ENCODE peak calls at places on chromosomes 16 and 17, in ten cellular contexts. One of them, this sample, is unnamed.
A peak's percentile ranks its signal among the peaks of the same experiment; 100 is the strongest.

GRCh38 chr17:1577657-1578428 is 15.3 kb upstream of the PITPNA start:
- DNase-seq in suprapubic skin: no peak
- DNase-seq in K562: no peak
- DNase-seq in GM12878: no peak
- DNase-seq in stomach: no peak
- DNase-seq in HCT116: no peak
- DNase-seq in esophagus muscularis mucosa: no peak
- DNase-seq in SK-N-SH: no peak
- DNase-seq in GM23338: no peak
- DNase-seq in H1: no peak
- DNase-seq in this sample: no peak

GRCh38 chr17:68446626-68447041 is 10.7 kb downstream of the WIPI1 start:
- DNase-seq in GM23338: no peak
- DNase-seq in H1: no peak
- DNase-seq in GM12878: no peak
- DNase-seq in stomach: no peak
- DNase-seq in HCT116: no peak
- DNase-seq in suprapubic skin: peak; percentile 52
- DNase-seq in SK-N-SH: no peak
- DNase-seq in esophagus muscularis mucosa: no peak
- DNase-seq in K562: peak; percentile 21
- DNase-seq in this sample: no peak

GRCh38 chr17:80845863-80846671 is 145.6 kb upstream of the CHMP6 start:
- DNase-seq in GM23338: no peak
- DNase-seq in stomach: no peak
- DNase-seq in SK-N-SH: no peak
- DNase-seq in esophagus muscularis mucosa: no peak
- DNase-seq in K562: no peak
- DNase-seq in GM12878: no peak
- DNase-seq in suprapubic skin: no peak
- DNase-seq in H1: no peak
- DNase-seq in HCT116: no peak
- DNase-seq in this sample: peak; percentile 53

GRCh38 chr17:7852919-7853692 is 1.8 kb upstream of the TMEM88 start:
- DNase-seq in SK-N-SH: no peak
- DNase-seq in HCT116: no peak
- DNase-seq in GM12878: no peak
- DNase-seq in H1: no peak
- DNase-seq in stomach: no peak
- DNase-seq in esophagus muscularis mucosa: no peak
- DNase-seq in suprapubic skin: peak; percentile 71
- DNase-seq in GM23338: peak; percentile 57
- DNase-seq in K562: no peak
- DNase-seq in this sample: no peak

GRCh38 chr16:31472559-31473203 is 729 bp downstream of the TGFB1I1 start:
- DNase-seq in esophagus muscularis mucosa: peak; percentile 98
- DNase-seq in GM23338: peak; percentile 92
- DNase-seq in HCT116: peak; percentile 90
- DNase-seq in H1: no peak
- DNase-seq in suprapubic skin: peak; percentile 95
- DNase-seq in SK-N-SH: peak; percentile 98
- DNase-seq in GM12878: no peak
- DNase-seq in stomach: peak; percentile 87
- DNase-seq in K562: peak; percentile 77
- DNase-seq in this sample: peak; percentile 93

GRCh38 chr16:87713469-87714229 is 52.1 kb downstream of the KLHDC4 start:
- DNase-seq in GM23338: no peak
- DNase-seq in H1: no peak
- DNase-seq in esophagus muscularis mucosa: no peak
- DNase-seq in SK-N-SH: no peak
- DNase-seq in K562: no peak
- DNase-seq in GM12878: no peak
- DNase-seq in suprapubic skin: no peak
- DNase-seq in HCT116: no peak
- DNase-seq in stomach: no peak
- DNase-seq in this sample: no peak

GRCh38 chr16:30401768-30402425 is 5.5 kb upstream of the ZNF771 start:
- DNase-seq in K562: no peak
- DNase-seq in HCT116: no peak
- DNase-seq in SK-N-SH: no peak
- DNase-seq in H1: no peak
- DNase-seq in stomach: no peak
- DNase-seq in GM12878: no peak
- DNase-seq in esophagus muscularis mucosa: no peak
- DNase-seq in suprapubic skin: no peak
- DNase-seq in GM23338: no peak
- DNase-seq in this sample: no peak

GRCh38 chr16:72111653-72112451 is 18.2 kb downstream of the DHX38 start:
- DNase-seq in GM23338: no peak
- DNase-seq in stomach: no peak
- DNase-seq in H1: no peak
- DNase-seq in HCT116: no peak
- DNase-seq in suprapubic skin: no peak
- DNase-seq in K562: peak; percentile 51
- DNase-seq in esophagus muscularis mucosa: no peak
- DNase-seq in GM12878: no peak
- DNase-seq in SK-N-SH: no peak
- DNase-seq in this sample: no peak

GRCh38 chr17:57211543-57211942 is 44.8 kb upstream of the MSI2 start:
- DNase-seq in HCT116: no peak
- DNase-seq in stomach: no peak
- DNase-seq in H1: no peak
- DNase-seq in esophagus muscularis mucosa: peak; percentile 37
- DNase-seq in GM23338: no peak
- DNase-seq in SK-N-SH: no peak
- DNase-seq in suprapubic skin: no peak
- DNase-seq in GM12878: no peak
- DNase-seq in K562: no peak
- DNase-seq in this sample: no peak

GRCh38 chr16:49980166-49980565 is 44.9 kb upstream of the CNEP1R1 start:
- DNase-seq in K562: no peak
- DNase-seq in HCT116: no peak
- DNase-seq in suprapubic skin: no peak
- DNase-seq in esophagus muscularis mucosa: no peak
- DNase-seq in H1: no peak
- DNase-seq in SK-N-SH: no peak
- DNase-seq in GM12878: no peak
- DNase-seq in stomach: no peak
- DNase-seq in GM23338: no peak
- DNase-seq in this sample: no peak

GRCh38 chr17:4004517-4005295 is 40.5 kb upstream of the ATP2A3 start:
- DNase-seq in esophagus muscularis mucosa: no peak
- DNase-seq in K562: peak; percentile 77
- DNase-seq in suprapubic skin: peak; percentile 83
- DNase-seq in SK-N-SH: peak; percentile 88
- DNase-seq in GM12878: peak; percentile 5
- DNase-seq in H1: no peak
- DNase-seq in GM23338: peak; percentile 83
- DNase-seq in stomach: peak; percentile 78
- DNase-seq in HCT116: peak; percentile 6
- DNase-seq in this sample: peak; percentile 78

GRCh38 chr16:5379948-5380347 is 282.4 kb upstream of the EEF2KMT start:
- DNase-seq in GM12878: no peak
- DNase-seq in GM23338: no peak
- DNase-seq in HCT116: no peak
- DNase-seq in SK-N-SH: no peak
- DNase-seq in esophagus muscularis mucosa: no peak
- DNase-seq in stomach: no peak
- DNase-seq in K562: no peak
- DNase-seq in suprapubic skin: no peak
- DNase-seq in H1: no peak
- DNase-seq in this sample: no peak

GRCh38 chr17:79812206-79812968 is 15.5 kb upstream of the CBX8 start:
- DNase-seq in HCT116: no peak
- DNase-seq in GM23338: no peak
- DNase-seq in suprapubic skin: no peak
- DNase-seq in K562: no peak
- DNase-seq in stomach: no peak
- DNase-seq in esophagus muscularis mucosa: no peak
- DNase-seq in SK-N-SH: peak; percentile 48
- DNase-seq in H1: no peak
- DNase-seq in GM12878: no peak
- DNase-seq in this sample: no peak
- TF ChIP-seq POLR2AphosphoS5 in HCT116: no peak
- TF ChIP-seq POLR2AphosphoS5 in GM23338: no peak
- TF ChIP-seq POLR2AphosphoS5 in suprapubic skin: no peak
- TF ChIP-seq POLR2AphosphoS5 in K562: no peak
- TF ChIP-seq POLR2AphosphoS5 in stomach: no peak
- TF ChIP-seq POLR2AphosphoS5 in esophagus muscularis mucosa: peak; percentile 32
- TF ChIP-seq POLR2AphosphoS5 in SK-N-SH: no peak
- TF ChIP-seq POLR2AphosphoS5 in H1: no peak
- TF ChIP-seq POLR2AphosphoS5 in GM12878: no peak
- TF ChIP-seq POLR2AphosphoS5 in this sample: no peak

GRCh38 chr16:674968-675883 is at the start of gene RHBDL1:
- DNase-seq in GM12878: no peak
- DNase-seq in esophagus muscularis mucosa: no peak
- DNase-seq in K562: peak; percentile 60
- DNase-seq in GM23338: peak; percentile 80
- DNase-seq in SK-N-SH: peak; percentile 80
- DNase-seq in HCT116: no peak
- DNase-seq in suprapubic skin: no peak
- DNase-seq in stomach: no peak
- DNase-seq in H1: peak; percentile 68
- DNase-seq in this sample: peak; percentile 57
- H3K36me3 ChIP-seq in GM12878: peaks cover 15% of the 10 kb centered on the region
- H3K36me3 ChIP-seq in esophagus muscularis mucosa: peaks cover 37% of the 10 kb centered on the region
- H3K36me3 ChIP-seq in K562: peaks cover 50% of the 10 kb centered on the region
- H3K36me3 ChIP-seq in GM23338: peaks cover 5% of the 10 kb centered on the region
- H3K36me3 ChIP-seq in SK-N-SH: peaks cover 5% of the 10 kb centered on the region
- H3K36me3 ChIP-seq in HCT116: no peaks in the 10 kb centered on the region
- H3K36me3 ChIP-seq in suprapubic skin: peaks cover 37% of the 10 kb centered on the region
- H3K36me3 ChIP-seq in stomach: peaks cover 37% of the 10 kb centered on the region
- H3K36me3 ChIP-seq in H1: peaks cover 28% of the 10 kb centered on the region
- H3K36me3 ChIP-seq in this sample: no peaks in the 10 kb centered on the region

DNA sequence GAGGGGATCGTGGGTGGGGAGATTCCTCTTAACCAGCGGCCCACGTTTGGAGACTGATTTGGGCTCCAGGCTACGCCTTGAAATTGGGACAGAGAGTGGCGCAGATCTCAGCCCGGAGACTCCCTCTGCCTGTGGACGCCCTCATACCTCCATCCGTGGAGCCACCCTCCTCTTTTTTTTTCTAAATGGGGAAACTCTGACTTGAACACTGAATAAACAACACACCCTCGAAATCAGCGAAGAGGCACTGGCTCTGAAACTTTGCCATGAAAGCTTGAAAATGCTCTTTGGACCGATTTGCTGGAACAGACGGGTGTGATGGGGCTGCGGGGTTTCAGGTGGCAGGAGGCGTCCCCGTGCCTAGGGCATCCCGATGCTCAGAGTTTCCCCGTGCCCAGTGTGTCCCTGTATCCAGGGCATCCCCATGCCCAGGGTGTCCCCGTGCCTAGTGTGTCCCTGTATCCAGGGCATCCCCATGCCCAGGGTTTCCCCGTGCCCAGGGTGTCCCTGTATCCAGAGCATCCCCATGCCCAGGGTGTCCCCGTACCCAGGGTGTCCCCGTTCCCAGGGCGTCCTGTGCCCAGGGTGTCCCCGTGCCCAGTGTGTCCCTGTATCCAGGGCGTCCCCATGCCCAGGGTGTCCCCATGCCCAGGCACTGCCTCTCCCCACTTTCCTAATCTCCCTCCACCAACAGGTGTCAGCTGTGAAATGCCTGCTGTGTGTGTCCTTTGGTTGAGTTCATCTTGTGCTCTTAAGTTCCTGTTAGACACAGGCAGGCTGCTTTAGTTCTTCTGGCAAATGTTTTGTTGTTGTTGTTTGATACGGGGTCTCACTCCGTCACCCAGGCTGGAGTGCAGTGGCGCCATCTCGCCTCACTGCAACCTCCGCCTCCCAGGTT is 187.0 kb downstream of the SEC14L1 start:
- DNase-seq in suprapubic skin: peak; percentile 70
- DNase-seq in esophagus muscularis mucosa: no peak
- DNase-seq in H1: no peak
- DNase-seq in GM12878: no peak
- DNase-seq in GM23338: no peak
- DNase-seq in SK-N-SH: peak; percentile 28
- DNase-seq in stomach: peak; percentile 22
- DNase-seq in K562: no peak
- DNase-seq in HCT116: no peak
- DNase-seq in this sample: peak; percentile 36
- H3K4me1 ChIP-seq in suprapubic skin: peaks cover 81% of the 10 kb centered on the region
- H3K4me1 ChIP-seq in esophagus muscularis mucosa: peaks cover 35% of the 10 kb centered on the region
- H3K4me1 ChIP-seq in H1: no peaks in the 10 kb centered on the region
- H3K4me1 ChIP-seq in GM12878: peaks cover 56% of the 10 kb centered on the region
- H3K4me1 ChIP-seq in GM23338: no peaks in the 10 kb centered on the region
- H3K4me1 ChIP-seq in SK-N-SH: peaks cover 41% of the 10 kb centered on the region
- H3K4me1 ChIP-seq in stomach: peaks cover 99% of the 10 kb centered on the region
- H3K4me1 ChIP-seq in K562: peaks cover 26% of the 10 kb centered on the region
- H3K4me1 ChIP-seq in HCT116: peaks cover 67% of the 10 kb centered on the region
- H3K4me1 ChIP-seq in this sample: peaks cover 24% of the 10 kb centered on the region

DNA sequence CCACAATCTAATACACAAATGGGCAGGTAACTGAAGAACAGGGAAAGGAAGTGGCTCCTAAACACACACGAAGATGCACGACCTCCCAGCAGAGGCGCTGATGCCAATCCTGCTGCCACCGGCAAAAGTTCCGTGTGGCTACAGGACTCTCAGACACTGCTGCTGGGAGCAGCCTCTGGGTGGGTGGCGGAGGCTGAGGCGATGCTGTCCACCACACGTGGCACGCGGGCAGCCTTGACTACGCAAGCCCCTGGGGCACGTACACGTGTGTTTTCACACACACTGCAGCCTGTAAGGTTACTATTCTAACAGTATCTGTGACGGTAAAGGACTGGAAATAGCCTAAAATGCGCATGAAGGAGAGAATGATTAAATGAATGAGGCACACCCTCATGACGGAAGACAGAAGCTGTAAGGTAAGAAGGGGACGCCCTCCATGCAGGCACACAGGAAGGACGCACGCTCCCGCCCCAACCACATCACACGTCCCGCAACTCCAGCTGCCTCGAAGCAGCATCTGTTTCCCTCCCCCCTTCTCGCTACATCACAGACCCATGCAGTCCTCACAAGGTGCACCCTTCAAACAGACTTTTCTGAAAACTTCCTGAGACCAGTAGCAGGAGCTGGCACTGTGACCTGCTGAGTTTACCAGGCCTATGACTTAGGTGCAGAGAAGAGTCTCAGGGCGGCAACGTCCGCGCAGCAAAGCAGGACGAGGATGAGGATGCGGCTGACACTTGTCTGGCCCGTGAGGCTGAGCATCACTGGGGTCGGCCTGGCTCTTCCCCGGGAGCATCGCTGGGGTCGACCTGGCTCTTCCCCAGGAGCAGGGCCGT is 28.7 kb upstream of the FASN start:
- DNase-seq in GM12878: no peak
- DNase-seq in K562: no peak
- DNase-seq in SK-N-SH: peak; percentile 26
- DNase-seq in suprapubic skin: no peak
- DNase-seq in HCT116: no peak
- DNase-seq in H1: no peak
- DNase-seq in stomach: no peak
- DNase-seq in esophagus muscularis mucosa: no peak
- DNase-seq in GM23338: no peak
- DNase-seq in this sample: peak; percentile 21
- TF ChIP-seq POLR2AphosphoS5 in GM12878: no peak
- TF ChIP-seq POLR2AphosphoS5 in K562: no peak
- TF ChIP-seq POLR2AphosphoS5 in SK-N-SH: no peak
- TF ChIP-seq POLR2AphosphoS5 in suprapubic skin: no peak
- TF ChIP-seq POLR2AphosphoS5 in HCT116: no peak
- TF ChIP-seq POLR2AphosphoS5 in H1: no peak
- TF ChIP-seq POLR2AphosphoS5 in stomach: no peak
- TF ChIP-seq POLR2AphosphoS5 in esophagus muscularis mucosa: no peak
- TF ChIP-seq POLR2AphosphoS5 in GM23338: no peak
- TF ChIP-seq POLR2AphosphoS5 in this sample: no peak